ENCODE peak calls at places on chromosomes 3 and 15, in ten cellular contexts. K, Q, X, Y, I, D, P, J, O and T are unnamed samples.

GRCh38 chr3:23519548-23520208 is 286.1 kb upstream of the UBE2E1 start:
- DNase-seq in J (no peak), K (no peak), O (no peak), I (no peak), Q (no peak), D (peak; percentile 59), P (no peak), X (no peak), Y (no peak), T (no peak)

GRCh38 chr3:79517766-79518413 is 249.9 kb downstream of the ROBO1 start:
- DNase-seq in J (peak; percentile 29), D (no peak), O (no peak), K (peak; percentile 24), I (no peak), Q (peak; percentile 57), X (peak; percentile 50), P (peak; percentile 22), Y (peak; percentile 32), T (no peak)

GRCh38 chr3:184234224-184234623 is 4.8 kb downstream of the VWA5B2 start:
- DNase-seq in Y (no peak), Q (peak; percentile 64), J (peak; percentile 91), O (peak; percentile 43), I (peak; percentile 85), D (no peak), K (peak; percentile 25), P (peak; percentile 35), X (peak; percentile 67), T (no peak)

GRCh38 chr3:177441813-177442646 is 244.7 kb upstream of the TBL1XR1 start:
- DNase-seq in Y (no peak), K (no peak), D (peak; percentile 77), J (no peak), I (no peak), P (peak; percentile 58), O (no peak), Q (no peak), X (no peak), T (no peak)

GRCh38 chr3:181631901-181632300 is 79.8 kb upstream of the SOX2 start:
- DNase-seq in K (no peak), J (no peak), D (no peak), Q (peak; percentile 92), O (no peak), I (no peak), X (no peak), Y (no peak), P (no peak), T (no peak)

GRCh38 chr3:58034738-58035511 is 26.7 kb downstream of the FLNB start:
- DNase-seq in P (no peak), Y (no peak), Q (no peak), O (peak; percentile 74), X (no peak), K (no peak), I (no peak), J (no peak), D (peak; percentile 96), T (no peak)

GRCh38 chr3:30292192-30292893 is 314.1 kb upstream of the TGFBR2 start:
- DNase-seq in X (peak; percentile 60), I (peak; percentile 18), K (peak; percentile 65), J (no peak), P (peak; percentile 31), Y (no peak), D (no peak), Q (peak; percentile 93), O (no peak), T (no peak)

GRCh38 chr3:14802332-14802731 is 16.4 kb upstream of the FGD5 start:
- DNase-seq in X (no peak), J (no peak), O (no peak), D (no peak), P (no peak), I (no peak), Q (no peak), K (peak; percentile 23), Y (no peak), T (no peak)

GRCh38 chr3:195559723-195560409 is 16.7 kb upstream of the PPP1R2 start:
- DNase-seq in O (no peak), I (peak; percentile 39), Q (no peak), K (peak; percentile 28), J (no peak), X (no peak), D (no peak), Y (no peak), P (no peak), T (no peak)

GRCh38 chr3:19046440-19046839 is 101.9 kb upstream of the KCNH8 start:
- DNase-seq in Q (no peak), P (peak; percentile 1), O (no peak), D (no peak), Y (no peak), J (peak; percentile 10), I (no peak), X (peak; percentile 6), K (no peak), T (no peak)

GRCh38 chr15:58546635-58547627 is 115.1 kb downstream of the LIPC start:
- DNase-seq in Q (peak; percentile 77), K (peak; percentile 83), X (peak; percentile 95), J (peak; percentile 53), O (peak; percentile 82), D (no peak), P (no peak), Y (no peak), I (peak; percentile 76), T (no peak)

GRCh38 chr3:179146911-179147570 is 1.1 kb upstream of the PIK3CA start:
- DNase-seq in O (peak; percentile 55), J (peak; percentile 68), P (peak; percentile 77), X (peak; percentile 65), Y (no peak), Q (peak; percentile 91), I (peak; percentile 71), K (peak; percentile 74), D (peak; percentile 42), T (no peak)

GRCh38 chr15:91456251-91456718 is 356.2 kb downstream of the SV2B start:
- DNase-seq in Q (no peak), K (no peak), X (peak; percentile 70), D (no peak), Y (no peak), I (no peak), P (no peak), J (no peak), O (no peak), T (no peak)

GRCh38 chr15:96327155-96327741 is 3.3 kb upstream of the NR2F2 start:
- DNase-seq in I (peak; percentile 73), X (peak; percentile 90), Y (no peak), P (peak; percentile 92), K (peak; percentile 81), J (peak; percentile 65), O (peak; percentile 55), Q (peak; percentile 94), D (peak; percentile 61), T (no peak)

GRCh38 chr3:24435581-24435980 is 59.1 kb downstream of the THRB start:
- DNase-seq in Y (no peak), I (no peak), X (no peak), P (no peak), D (no peak), K (no peak), J (no peak), O (no peak), Q (no peak), T (no peak)

GRCh38 chr3:133896002-133896761 is 500 bp upstream of the RAB6B start:
- DNase-seq in Y (peak; percentile 35), P (peak; percentile 26), O (no peak), D (no peak), I (no peak), X (no peak), J (no peak), Q (no peak), K (no peak), T (no peak)

GRCh38 chr15:36278219-36278618 is 301.2 kb upstream of the CDIN1 start:
- DNase-seq in J (no peak), Q (no peak), K (no peak), X (peak; percentile 32), I (no peak), Y (no peak), O (no peak), P (peak; percentile 13), D (no peak), T (peak; percentile 7)

GRCh38 chr3:119175869-119176756 is 2.7 kb downstream of the UPK1B start:
- DNase-seq in J (no peak), P (no peak), D (no peak), Q (no peak), X (peak; percentile 96), I (no peak), Y (no peak), O (no peak), K (no peak), T (no peak)

DNA sequence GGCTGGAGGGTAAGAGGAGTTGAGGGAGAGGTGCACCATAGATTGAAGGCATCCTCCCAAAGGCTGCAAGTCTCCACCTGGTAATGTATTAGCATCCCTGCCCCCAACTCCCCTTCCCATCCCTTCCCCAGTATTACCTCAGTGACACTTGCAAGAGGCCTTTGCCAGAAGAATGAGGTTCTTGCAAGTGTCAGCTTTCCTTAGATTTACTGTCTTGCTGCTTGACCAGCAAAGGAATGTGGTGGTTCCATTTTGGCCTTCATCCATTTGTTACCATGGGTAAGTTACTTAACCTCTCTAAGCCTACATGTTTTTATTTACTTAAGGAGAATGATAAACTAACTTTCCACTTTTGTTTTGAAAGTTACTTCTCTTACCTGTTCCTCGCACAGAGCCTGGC is 108.9 kb downstream of the LRTM1 start:
- DNase-seq in K (no peak), Y (no peak), Q (no peak), I (no peak), O (no peak), D (no peak), X (no peak), P (no peak), J (no peak), T (no peak)
- TF ChIP-seq MAX in K (no peak), Y (no peak), Q (no peak), I (no peak), O (no peak), D (no peak), X (no peak), P (no peak), J (no peak), T (no peak)

GRCh38 chr3:143885803-143886427 is 37.6 kb upstream of the SLC9A9 start:
- DNase-seq in I (peak; percentile 16), K (peak; percentile 41), J (peak; percentile 26), Q (peak; percentile 36), D (peak; percentile 15), Y (peak; percentile 20), O (peak; percentile 53), X (peak; percentile 48), P (peak; percentile 53), T (no peak)
- TF ChIP-seq MAX in I (no peak), K (no peak), J (no peak), Q (no peak), D (no peak), Y (no peak), O (no peak), X (no peak), P (no peak), T (no peak)

DNA sequence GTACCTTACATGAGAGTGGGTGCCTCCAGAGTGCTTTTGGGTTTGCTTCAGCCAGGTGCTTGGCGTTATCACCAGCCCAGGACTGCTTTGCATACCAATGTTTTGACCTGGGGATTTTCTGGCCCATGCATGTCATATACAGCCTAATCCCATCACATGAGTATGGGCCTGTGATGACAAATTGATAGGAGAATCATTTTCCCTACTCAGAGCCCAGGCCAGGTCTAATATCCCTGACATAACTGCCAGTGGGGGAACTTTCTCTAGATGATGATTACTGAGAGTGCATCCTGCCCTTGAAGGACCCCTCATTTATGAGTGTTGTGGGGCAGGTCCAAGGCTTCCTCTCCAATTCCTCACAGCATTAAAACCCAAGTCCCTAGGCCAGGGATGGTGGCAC is 197.5 kb upstream of the LYSMD4 start:
- DNase-seq in X (no peak), J (no peak), Q (no peak), P (no peak), O (no peak), K (no peak), Y (no peak), D (no peak), I (no peak), T (no peak)
- TF ChIP-seq MAX in X (no peak), J (no peak), Q (no peak), P (no peak), O (no peak), K (no peak), Y (no peak), D (no peak), I (no peak), T (no peak)

GRCh38 chr15:101127503-101128076 is 124.3 kb downstream of the CHSY1 start:
- DNase-seq in Y (no peak), P (peak; percentile 85), O (no peak), Q (peak; percentile 94), K (peak; percentile 24), I (peak; percentile 15), D (peak; percentile 82), J (peak; percentile 90), X (no peak), T (no peak)
- TF ChIP-seq MAX in Y (no peak), P (peak; percentile 61), O (no peak), Q (no peak), K (no peak), I (no peak), D (no peak), J (no peak), X (no peak), T (no peak)